ENCODE peak calls at places on chromosome 1, in five cellular contexts. F, C, L, R and Q are unnamed samples.

GRCh38 chr1:89259283-89259971 is 13.2 kb downstream of the GBP5 start:
- DNase-seq in F (no peak), C (no peak), L (no peak), R (peak), Q (no peak)

GRCh38 chr1:246324711-246325110 is 182.4 kb downstream of the SMYD3 start:
- DNase-seq in F (no peak), C (peak), L (no peak), R (no peak), Q (no peak)

GRCh38 chr1:43973981-43974442 is 748 bp upstream of the ATP6V0B start:
- DNase-seq in F (no peak), C (no peak), L (no peak), R (no peak), Q (no peak)

GRCh38 chr1:94622757-94623156 is 81.2 kb upstream of the F3 start:
- DNase-seq in F (no peak), C (peak), L (no peak), R (no peak), Q (no peak)

GRCh38 chr1:56502700-56503245 is 76.6 kb downstream of the PLPP3 start:
- DNase-seq in F (no peak), C (no peak), L (no peak), R (no peak), Q (no peak)

GRCh38 chr1:2300851-2301606 is 72.9 kb downstream of the SKI start:
- DNase-seq in F (peak), C (no peak), L (peak), R (peak), Q (peak)

GRCh38 chr1:16012590-16013219 is 5.1 kb downstream of the HSPB7 start:
- DNase-seq in F (peak), C (peak), L (peak), R (no peak), Q (peak)

GRCh38 chr1:108120163-108120562 is 80.0 kb downstream of the SLC25A24 start:
- DNase-seq in F (no peak), C (no peak), L (no peak), R (no peak), Q (no peak)

GRCh38 chr1:10674700-10675598 is 121.5 kb downstream of the CASZ1 start:
- DNase-seq in F (no peak), C (no peak), L (no peak), R (no peak), Q (no peak)

GRCh38 chr1:55980574-55980973 is 598.8 kb downstream of the PLPP3 start:
- DNase-seq in F (no peak), C (no peak), L (no peak), R (no peak), Q (no peak)

GRCh38 chr1:226532553-226532952 is 16.0 kb upstream of the STUM start:
- DNase-seq in F (no peak), C (no peak), L (no peak), R (no peak), Q (no peak)

GRCh38 chr1:183630748-183631147 is 4.8 kb downstream of the ARPC5 start:
- DNase-seq in F (no peak), C (no peak), L (no peak), R (no peak), Q (no peak)

GRCh38 chr1:19467199-19468187 is 17.8 kb downstream of the CAPZB start:
- DNase-seq in F (no peak), C (no peak), L (no peak), R (no peak), Q (no peak)